ENCODE peak calls at places on chromosome 11, in seven cellular contexts. U is fibroblast of lung, X is A549, L is left ventricle myocardium inferior, J is psoas muscle, M is heart right ventricle, B is tibial nerve. V is an unnamed sample.

GRCh38 chr11:57321388-57321995 is 3.3 kb downstream of the TNKS1BP1 start:
- DNase-seq in J (peak), X (peak), U (no peak), L (no peak), M (no peak), B (no peak), V (no peak)

GRCh38 chr11:27416568-27417176 is 53.7 kb upstream of the CCDC34 start:
- DNase-seq in L (no peak), X (no peak), M (no peak), U (no peak), J (no peak), B (no peak), V (no peak)

GRCh38 chr11:116601734-116602636 is 170.8 kb downstream of the BUD13 start:
- DNase-seq in B (no peak), L (no peak), M (no peak), J (no peak), U (no peak), X (no peak), V (no peak)

GRCh38 chr11:47154738-47155570 is 21.7 kb downstream of the ARFGAP2 start:
- DNase-seq in J (no peak), X (no peak), U (no peak), L (no peak), B (no peak), M (no peak), V (no peak)

GRCh38 chr11:126890561-126890960 is 110.0 kb downstream of the KIRREL3 start:
- DNase-seq in X (no peak), U (no peak), J (no peak), B (no peak), M (no peak), L (no peak), V (no peak)

GRCh38 chr11:65942531-65942930 is 2.7 kb upstream of the TSGA10IP start:
- DNase-seq in X (no peak), U (no peak), L (no peak), M (no peak), J (no peak), B (no peak), V (no peak)

GRCh38 chr11:78782725-78783124 is 208.1 kb upstream of the NARS2 start:
- DNase-seq in U (no peak), X (no peak), M (no peak), L (no peak), J (no peak), B (no peak), V (no peak)

GRCh38 chr11:69308531-69308930 is 14.6 kb downstream of the MYEOV start:
- DNase-seq in L (no peak), X (no peak), U (no peak), J (no peak), B (no peak), M (no peak), V (peak)

GRCh38 chr11:1090600-1091331 is 16.1 kb downstream of the MUC2 start:
- DNase-seq in L (peak), B (no peak), J (no peak), U (no peak), M (no peak), X (no peak), V (no peak)

GRCh38 chr11:118897721-118898310 is 14.1 kb downstream of the CXCR5 start:
- DNase-seq in M (peak), X (no peak), L (no peak), J (no peak), B (no peak), U (no peak), V (no peak)

GRCh38 chr11:102345923-102346322 is 1.1 kb upstream of the BIRC2 start:
- DNase-seq in M (no peak), U (peak), L (no peak), X (no peak), B (no peak), J (no peak), V (no peak)

GRCh38 chr11:65640483-65641207 is 2.7 kb downstream of the SIPA1 start:
- DNase-seq in X (no peak), B (peak), J (no peak), U (no peak), L (peak), M (peak), V (no peak)

GRCh38 chr11:88315015-88315414 is 22.5 kb downstream of the CTSC start:
- DNase-seq in J (no peak), L (no peak), B (no peak), M (no peak), X (no peak), U (no peak), V (no peak)

GRCh38 chr11:64916040-64916847 is 765 bp downstream of the ATG2A start:
- DNase-seq in M (peak), B (peak), U (peak), J (peak), X (peak), L (no peak), V (peak)

GRCh38 chr11:36753960-36754359 is 155.9 kb upstream of the RAG2 start:
- DNase-seq in J (no peak), B (no peak), L (no peak), X (no peak), M (no peak), U (no peak), V (no peak)

GRCh38 chr11:37532271-37532670 is 934.2 kb upstream of the RAG2 start:
- DNase-seq in M (no peak), J (no peak), L (no peak), U (no peak), X (no peak), B (no peak), V (no peak)

GRCh38 chr11:71946144-71946571 is 17.3 kb downstream of the RNF121 start:
- DNase-seq in U (peak), L (no peak), B (no peak), X (peak), M (no peak), J (no peak), V (no peak)

GRCh38 chr11:120134106-120134930 is 3.6 kb downstream of the TRIM29 start:
- DNase-seq in U (no peak), M (no peak), B (no peak), X (no peak), J (no peak), L (peak), V (peak)

GRCh38 chr11:19241260-19242183 is 777 bp upstream of the E2F8 start:
- DNase-seq in X (peak), J (peak), B (no peak), M (peak), L (peak), U (no peak), V (no peak)

GRCh38 chr11:76621866-76622265 is 48.7 kb downstream of the LRRC32 start:
- DNase-seq in M (no peak), X (no peak), U (peak), L (no peak), J (no peak), B (no peak), V (peak)

GRCh38 chr11:7484645-7485044 is 661 bp upstream of the OLFML1 start:
- DNase-seq in L (no peak), M (no peak), B (no peak), U (no peak), J (no peak), X (no peak), V (no peak)

GRCh38 chr11:59680287-59681154 is 11.7 kb upstream of the PATL1 start:
- DNase-seq in L (peak), M (peak), J (peak), B (peak), U (peak), X (peak), V (peak)

GRCh38 chr11:74849525-74850391 is 99.1 kb downstream of the XRRA1 start:
- DNase-seq in X (no peak), M (peak), J (peak), B (no peak), L (no peak), U (peak), V (no peak)

GRCh38 chr11:11444027-11444799 is 91.2 kb upstream of the CSNK2A3 start:
- DNase-seq in L (no peak), B (no peak), X (no peak), U (peak), J (no peak), M (no peak), V (no peak)

GRCh38 chr11:65781152-65781961 is 581 bp upstream of the AP5B1 start:
- DNase-seq in L (no peak), M (no peak), J (peak), B (no peak), X (peak), U (no peak), V (peak)

GRCh38 chr11:112345708-112346107 is 85.0 kb upstream of the PLET1 start:
- DNase-seq in X (no peak), U (no peak), J (no peak), L (no peak), M (no peak), B (no peak), V (peak)

GRCh38 chr11:13391217-13391616 is 71.8 kb downstream of the BTBD10 start:
- DNase-seq in J (no peak), U (no peak), L (no peak), X (no peak), B (no peak), M (no peak), V (no peak)

GRCh38 chr11:63564056-63564784 is 1.0 kb upstream of the PLAAT2 start:
- DNase-seq in U (no peak), L (no peak), M (no peak), J (no peak), B (no peak), X (no peak), V (peak)

GRCh38 chr11:44632466-44633123 is 67.1 kb downstream of the CD82 start:
- DNase-seq in J (no peak), M (peak), X (peak), B (no peak), U (no peak), L (no peak), V (peak)

GRCh38 chr11:119359365-119360229 is 13.1 kb upstream of the MFRP start:
- DNase-seq in B (no peak), L (no peak), M (no peak), U (no peak), X (no peak), J (peak), V (no peak)

GRCh38 chr11:1205987-1206331 is 16.9 kb upstream of the MUC5B start:
- DNase-seq in L (no peak), B (no peak), X (no peak), M (no peak), U (no peak), J (no peak), V (no peak)

GRCh38 chr11:117807482-117808272 is 10.7 kb upstream of the DSCAML1 start:
- DNase-seq in X (peak), U (peak), B (peak), J (peak), M (peak), L (peak), V (peak)

GRCh38 chr11:117805048-117805447 is 8.0 kb upstream of the DSCAML1 start:
- DNase-seq in L (no peak), X (no peak), J (no peak), U (no peak), B (no peak), M (no peak), V (no peak)

GRCh38 chr11:117808768-117809167 is 11.8 kb upstream of the DSCAML1 start:
- DNase-seq in M (no peak), B (no peak), U (no peak), L (no peak), X (no peak), J (no peak), V (no peak)

GRCh38 chr11:117806906-117807305 is 9.9 kb upstream of the DSCAML1 start:
- DNase-seq in U (no peak), M (no peak), X (no peak), J (no peak), L (no peak), B (no peak), V (no peak)

DNA sequence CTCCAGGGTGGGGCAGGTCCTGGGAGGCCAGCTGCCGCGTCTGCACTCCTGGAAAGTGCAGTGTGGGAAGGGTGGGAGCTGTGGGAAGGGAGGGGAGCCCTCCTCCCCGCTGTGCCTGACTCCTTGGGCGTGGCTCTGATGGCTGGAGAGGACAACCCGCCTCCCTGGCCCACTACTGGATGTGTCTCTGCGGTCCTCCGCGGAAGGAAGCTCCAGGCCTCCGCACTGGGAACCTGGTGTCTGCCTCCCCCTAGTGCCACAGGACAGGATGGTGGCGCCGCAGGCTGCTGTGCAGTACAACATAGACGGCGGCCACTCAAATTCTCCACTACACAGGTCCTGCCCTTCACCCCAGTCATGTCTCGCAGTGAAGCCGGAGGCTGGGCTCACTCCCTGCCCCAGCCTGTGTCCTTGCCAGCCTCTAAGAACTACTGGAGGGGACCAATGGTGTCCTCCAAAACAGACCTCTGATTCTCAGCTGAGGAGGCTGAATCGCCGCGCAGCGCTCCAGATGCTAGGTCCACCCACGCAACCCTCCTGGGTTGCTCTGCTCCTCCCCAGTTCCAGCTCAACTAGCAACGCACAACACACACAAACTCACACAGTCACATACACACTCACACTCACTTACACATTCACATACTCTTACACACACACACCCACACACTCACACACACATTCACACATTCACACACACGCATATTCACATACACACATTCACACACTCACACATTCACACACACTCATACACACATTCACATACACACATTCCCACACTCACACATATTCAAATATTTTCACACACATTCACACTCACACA is 12.4 kb upstream of the DSCAML1 start:
- DNase-seq in L (peak), J (peak), U (no peak), X (peak), M (peak), B (peak), V (peak)
- TF ChIP-seq CTCF in L (peak), J (peak), U (peak), X (peak), M (peak), B (peak), V (no peak)

DNA sequence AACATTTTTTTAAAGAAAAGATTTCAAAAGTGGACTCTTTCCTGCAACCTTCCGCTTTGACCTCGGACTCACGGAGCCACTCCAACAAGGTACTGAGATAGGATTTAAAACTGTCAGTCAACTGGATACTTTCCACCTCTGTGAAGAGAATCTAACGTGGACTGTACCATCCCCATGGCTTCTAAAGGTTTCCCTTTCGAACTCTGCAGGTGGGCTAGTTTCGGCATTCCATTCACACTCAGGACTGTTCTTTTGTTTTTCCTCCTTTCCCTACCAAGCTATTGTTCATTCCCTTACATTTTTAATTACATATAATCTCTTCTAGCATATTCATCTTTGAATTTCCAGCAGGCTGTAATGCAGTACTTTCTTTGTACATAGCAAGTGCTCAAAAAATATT is 88.5 kb upstream of the AKIP1 start:
- DNase-seq in L (no peak), B (no peak), U (no peak), J (no peak), M (no peak), X (no peak), V (no peak)
- H3K4me3 ChIP-seq in L (no peak), B (no peak), U (no peak), J (no peak), M (no peak), X (no peak), V (no peak)

GRCh38 chr11:109885006-109885405 is 208.2 kb upstream of the ZC3H12C start:
- DNase-seq in J (no peak), U (no peak), B (no peak), L (no peak), X (no peak), M (no peak), V (no peak)
- TF ChIP-seq CTCF in J (no peak), U (no peak), B (no peak), L (no peak), X (no peak), M (no peak), V (no peak)

GRCh38 chr11:62555464-62556092 is 9.0 kb upstream of the AHNAK start:
- DNase-seq in X (peak), J (peak), U (peak), L (peak), M (no peak), B (peak), V (no peak)
- H3K4me3 ChIP-seq in X (no peak), J (peak), U (peak), L (peak), M (no peak), B (peak), V (no peak)

DNA sequence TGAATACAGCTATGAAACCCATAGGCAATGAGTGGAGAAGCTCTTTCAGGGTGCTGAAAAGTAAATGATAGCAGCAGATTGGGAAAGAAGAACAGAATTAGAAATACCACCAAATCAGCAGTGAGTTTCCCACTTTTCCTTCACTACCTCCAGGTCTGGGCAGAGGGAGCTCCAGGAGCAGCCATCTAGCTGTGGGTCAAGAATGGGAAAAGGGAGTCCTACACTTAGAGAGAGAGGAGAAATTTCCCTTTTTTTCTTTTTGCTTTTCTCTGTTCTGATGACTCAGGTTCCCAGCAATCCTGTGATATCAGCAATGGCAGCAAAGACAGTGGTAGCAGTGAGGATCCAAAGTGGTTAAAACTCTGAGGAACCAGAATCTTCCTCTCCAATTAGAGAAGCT is 263.9 kb downstream of the NXPE2 start:
- DNase-seq in J (no peak), L (no peak), X (no peak), B (no peak), M (no peak), U (no peak), V (no peak)
- TF ChIP-seq CTCF in J (no peak), L (no peak), X (no peak), B (no peak), M (no peak), U (no peak), V (no peak)

DNA sequence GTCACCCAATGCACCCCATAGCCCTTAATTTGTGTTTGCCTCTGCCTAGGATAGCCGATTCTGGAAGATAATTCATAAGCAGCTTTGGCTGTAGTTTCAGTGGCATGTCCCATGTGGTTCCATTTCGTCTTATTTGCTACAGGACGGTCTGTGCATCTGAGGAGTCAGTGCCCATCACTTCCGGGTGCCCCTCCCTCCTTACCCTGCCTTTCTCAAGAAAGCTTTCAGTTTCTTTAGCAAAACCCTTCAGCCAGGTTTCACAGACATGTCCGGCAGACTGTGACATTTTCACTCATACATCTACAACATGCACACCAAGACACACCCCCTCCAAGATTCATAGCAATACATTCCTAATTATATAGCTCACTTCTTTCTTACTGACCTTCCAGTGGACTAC is 14.3 kb downstream of the TP53AIP1 start:
- DNase-seq in X (no peak), U (no peak), L (no peak), B (no peak), J (no peak), M (no peak), V (no peak)
- H3K4me3 ChIP-seq in X (no peak), U (no peak), L (no peak), B (no peak), J (no peak), M (no peak), V (no peak)